ENCODE peak calls at places on chromosomes 16 and 17, in eight cellular contexts. One of them, this sample, is unnamed.

GRCh38 chr16:1533443-1533951 is at the start of gene TMEM204:
- DNase-seq in WERI-Rb-1: no peak
- DNase-seq in HEK293T: no peak
- DNase-seq in psoas muscle: peak; percentile 79
- DNase-seq in fibroblast of the conjunctiva: peak; percentile 27
- DNase-seq in activated gamma-delta T cell treated with anti-CD3 and anti-CD28 coated beads, Interleukin-2, amount 50 U/mL, for 16 hours: no peak
- DNase-seq in Peyer's patch: peak; percentile 62
- DNase-seq in A673: no peak
- DNase-seq in this sample: peak; percentile 55

GRCh38 chr17:57541472-57542394 is 203.4 kb downstream of the CCDC182 start:
- DNase-seq in activated gamma-delta T cell treated with anti-CD3 and anti-CD28 coated beads, Interleukin-2, amount 50 U/mL, for 16 hours: no peak
- DNase-seq in Peyer's patch: no peak
- DNase-seq in HEK293T: peak; percentile 71
- DNase-seq in A673: peak; percentile 84
- DNase-seq in WERI-Rb-1: no peak
- DNase-seq in psoas muscle: peak; percentile 75
- DNase-seq in fibroblast of the conjunctiva: no peak
- DNase-seq in this sample: no peak

GRCh38 chr17:77140878-77141767 is at the start of gene SEC14L1:
- DNase-seq in WERI-Rb-1: peak; percentile 48
- DNase-seq in A673: peak; percentile 46
- DNase-seq in activated gamma-delta T cell treated with anti-CD3 and anti-CD28 coated beads, Interleukin-2, amount 50 U/mL, for 16 hours: no peak
- DNase-seq in HEK293T: peak; percentile 35
- DNase-seq in Peyer's patch: peak; percentile 52
- DNase-seq in fibroblast of the conjunctiva: no peak
- DNase-seq in psoas muscle: peak; percentile 55
- DNase-seq in this sample: peak; percentile 85

GRCh38 chr17:45127583-45128300 is 4.6 kb downstream of the PLCD3 start:
- DNase-seq in WERI-Rb-1: no peak
- DNase-seq in HEK293T: no peak
- DNase-seq in fibroblast of the conjunctiva: no peak
- DNase-seq in activated gamma-delta T cell treated with anti-CD3 and anti-CD28 coated beads, Interleukin-2, amount 50 U/mL, for 16 hours: no peak
- DNase-seq in A673: no peak
- DNase-seq in Peyer's patch: no peak
- DNase-seq in psoas muscle: peak; percentile 66
- DNase-seq in this sample: peak; percentile 45

GRCh38 chr16:88535181-88535856 is 34.9 kb upstream of the ZC3H18 start:
- DNase-seq in HEK293T: no peak
- DNase-seq in activated gamma-delta T cell treated with anti-CD3 and anti-CD28 coated beads, Interleukin-2, amount 50 U/mL, for 16 hours: no peak
- DNase-seq in Peyer's patch: no peak
- DNase-seq in fibroblast of the conjunctiva: no peak
- DNase-seq in A673: no peak
- DNase-seq in psoas muscle: no peak
- DNase-seq in WERI-Rb-1: no peak
- DNase-seq in this sample: no peak

GRCh38 chr16:80852261-80852872 is 48.0 kb upstream of the CDYL2 start:
- DNase-seq in A673: peak; percentile 38
- DNase-seq in fibroblast of the conjunctiva: no peak
- DNase-seq in activated gamma-delta T cell treated with anti-CD3 and anti-CD28 coated beads, Interleukin-2, amount 50 U/mL, for 16 hours: no peak
- DNase-seq in Peyer's patch: no peak
- DNase-seq in psoas muscle: no peak
- DNase-seq in HEK293T: peak; percentile 33
- DNase-seq in WERI-Rb-1: peak; percentile 6
- DNase-seq in this sample: peak; percentile 67

GRCh38 chr17:69012895-69013805 is 47.6 kb downstream of the ABCA9 start:
- DNase-seq in HEK293T: no peak
- DNase-seq in fibroblast of the conjunctiva: no peak
- DNase-seq in activated gamma-delta T cell treated with anti-CD3 and anti-CD28 coated beads, Interleukin-2, amount 50 U/mL, for 16 hours: no peak
- DNase-seq in psoas muscle: no peak
- DNase-seq in Peyer's patch: no peak
- DNase-seq in WERI-Rb-1: no peak
- DNase-seq in A673: peak; percentile 3
- DNase-seq in this sample: no peak

GRCh38 chr17:61221597-61222471 is 177.8 kb upstream of the TBX2 start:
- DNase-seq in psoas muscle: no peak
- DNase-seq in WERI-Rb-1: no peak
- DNase-seq in Peyer's patch: no peak
- DNase-seq in activated gamma-delta T cell treated with anti-CD3 and anti-CD28 coated beads, Interleukin-2, amount 50 U/mL, for 16 hours: no peak
- DNase-seq in fibroblast of the conjunctiva: no peak
- DNase-seq in A673: no peak
- DNase-seq in HEK293T: no peak
- DNase-seq in this sample: no peak

GRCh38 chr16:89822188-89823086 is 5.8 kb upstream of the SPIRE2 start:
- DNase-seq in activated gamma-delta T cell treated with anti-CD3 and anti-CD28 coated beads, Interleukin-2, amount 50 U/mL, for 16 hours: no peak
- DNase-seq in HEK293T: no peak
- DNase-seq in A673: no peak
- DNase-seq in WERI-Rb-1: peak; percentile 78
- DNase-seq in psoas muscle: no peak
- DNase-seq in fibroblast of the conjunctiva: no peak
- DNase-seq in Peyer's patch: no peak
- DNase-seq in this sample: no peak

GRCh38 chr17:40540448-40540847 is 24.8 kb downstream of the CCR7 start:
- DNase-seq in fibroblast of the conjunctiva: no peak
- DNase-seq in WERI-Rb-1: no peak
- DNase-seq in activated gamma-delta T cell treated with anti-CD3 and anti-CD28 coated beads, Interleukin-2, amount 50 U/mL, for 16 hours: peak; percentile 59
- DNase-seq in A673: no peak
- DNase-seq in Peyer's patch: no peak
- DNase-seq in HEK293T: no peak
- DNase-seq in psoas muscle: no peak
- DNase-seq in this sample: peak; percentile 44

GRCh38 chr17:61984826-61985225 is 57.0 kb upstream of the INTS2 start:
- DNase-seq in fibroblast of the conjunctiva: no peak
- DNase-seq in psoas muscle: no peak
- DNase-seq in Peyer's patch: no peak
- DNase-seq in A673: no peak
- DNase-seq in activated gamma-delta T cell treated with anti-CD3 and anti-CD28 coated beads, Interleukin-2, amount 50 U/mL, for 16 hours: no peak
- DNase-seq in HEK293T: no peak
- DNase-seq in WERI-Rb-1: no peak
- DNase-seq in this sample: no peak